ENCODE peak calls at places on chromosome 19, in five cellular contexts. M is stimulated activated CD4-positive, alpha-beta T cell treated with anti-CD3 and anti-CD28 coated beads, Interleukin-4, amount 100 ng/mL, for 48 hours; Z is posterior vena cava; S is HTR-8/SVneo; X is neural progenitor cell. G is an unnamed sample.

GRCh38 chr19:15534957-15535864 is 26.9 kb downstream of the CYP4F22 start:
- DNase-seq in Z (no peak), S (no peak), M (peak), X (no peak), G (no peak)

GRCh38 chr19:29860492-29860891 is 48.7 kb downstream of the CCNE1 start:
- DNase-seq in S (no peak), M (no peak), Z (peak), X (peak), G (no peak)

GRCh38 chr19:17681505-17682125 is 6.5 kb downstream of the UNC13A start:
- DNase-seq in S (peak), M (peak), Z (no peak), X (peak), G (no peak)

GRCh38 chr19:30003862-30004261 is 61.8 kb downstream of the URI1 start:
- DNase-seq in S (no peak), M (no peak), X (no peak), Z (no peak), G (peak)

GRCh38 chr19:42407085-42407815 is 17.2 kb upstream of the CNFN start:
- DNase-seq in S (no peak), M (no peak), Z (no peak), X (no peak), G (no peak)

GRCh38 chr19:29277107-29277506 is 64.2 kb upstream of the UQCRFS1 start:
- DNase-seq in Z (no peak), S (peak), M (peak), X (peak), G (no peak)

GRCh38 chr19:9871626-9872338 is 36.7 kb downstream of the PIN1 start:
- DNase-seq in Z (no peak), M (no peak), S (no peak), X (no peak), G (no peak)

GRCh38 chr19:18479964-18480723 is 41.7 kb downstream of the ELL start:
- DNase-seq in S (no peak), M (no peak), Z (peak), X (no peak), G (no peak)

GRCh38 chr19:38792250-38793111 is 3.5 kb downstream of the LGALS7B start:
- DNase-seq in S (no peak), Z (no peak), M (peak), X (no peak), G (no peak)

GRCh38 chr19:18130523-18131242 is 22.3 kb upstream of the PIK3R2 start:
- DNase-seq in S (no peak), X (no peak), Z (no peak), M (no peak), G (no peak)

GRCh38 chr19:5090780-5091575 is 122.1 kb downstream of the KDM4B start:
- DNase-seq in X (peak), M (no peak), Z (no peak), S (no peak), G (no peak)

GRCh38 chr19:18204394-18205179 is 745 bp upstream of the RAB3A start:
- DNase-seq in S (peak), X (peak), Z (no peak), M (no peak), G (peak)

GRCh38 chr19:19132912-19133311 is 5.4 kb downstream of the TMEM161A start:
- DNase-seq in X (no peak), S (no peak), M (no peak), Z (no peak), G (no peak)

GRCh38 chr19:6723738-6724137 is 3.3 kb upstream of the C3 start:
- DNase-seq in Z (peak), S (no peak), X (no peak), M (no peak), G (no peak)

GRCh38 chr19:7710616-7711015 is 8.7 kb upstream of the FCER2 start:
- DNase-seq in M (no peak), Z (no peak), X (no peak), S (no peak), G (no peak)